ENCODE peak calls at places on chromosomes 1 and 21, in five cellular contexts. Q is left lung, G is body of pancreas, D is heart right ventricle, Z is HCT116. Y is an unnamed sample. For H3K27me3, the result is how much of the 10 kb centered on the place peaks cover.

GRCh38 chr1:205375816-205376545 is 19.3 kb upstream of the KLHDC8A start:
- DNase-seq in Z (peak), D (no peak), G (peak), Q (no peak), Y (peak)

GRCh38 chr1:109733235-109733634 is 7.6 kb downstream of the GSTM3 start:
- DNase-seq in D (no peak), G (no peak), Z (no peak), Q (no peak), Y (no peak)

GRCh38 chr1:43549921-43550597 is 19.4 kb downstream of the PTPRF start:
- DNase-seq in Z (peak), D (no peak), Q (peak), G (peak), Y (peak)

GRCh38 chr1:22341791-22342605 is 109.7 kb upstream of the ZBTB40 start:
- DNase-seq in G (peak), Z (no peak), D (no peak), Q (no peak), Y (no peak)

GRCh38 chr21:33380483-33380998 is 22.7 kb upstream of the IFNGR2 start:
- DNase-seq in Z (peak), D (peak), G (peak), Q (peak), Y (peak)

GRCh38 chr21:46660505-46660904 is 25.0 kb downstream of the PRMT2 start:
- DNase-seq in Q (no peak), Z (no peak), G (no peak), D (no peak), Y (no peak)

GRCh38 chr1:57066980-57067615 is 101.3 kb upstream of the C8B start:
- DNase-seq in Z (no peak), Q (no peak), G (no peak), D (no peak), Y (peak)

GRCh38 chr1:46522184-46522968 is 29.1 kb downstream of the KNCN start:
- DNase-seq in D (no peak), G (peak), Z (no peak), Q (peak), Y (no peak)

GRCh38 chr1:235138821-235139220 is 10.2 kb upstream of the TOMM20 start:
- DNase-seq in Z (no peak), D (no peak), G (no peak), Q (no peak), Y (no peak)

GRCh38 chr1:150829751-150830150 is 21.7 kb upstream of the CTSK start:
- DNase-seq in Z (no peak), G (no peak), Q (no peak), D (no peak), Y (no peak)

GRCh38 chr21:34204481-34205439 is 131.4 kb downstream of the MRPS6 start:
- DNase-seq in Z (no peak), G (no peak), D (no peak), Q (no peak), Y (no peak)

GRCh38 chr1:179353546-179353945 is 12.2 kb upstream of the AXDND1 start:
- DNase-seq in D (peak), G (no peak), Z (no peak), Q (no peak), Y (no peak)

GRCh38 chr21:41453198-41453597 is 27.2 kb downstream of the MX1 start:
- DNase-seq in D (no peak), Z (no peak), G (no peak), Q (no peak), Y (no peak)

GRCh38 chr1:3460653-3461237 is 6.3 kb downstream of the ARHGEF16 start:
- DNase-seq in Z (no peak), G (no peak), Q (peak), D (no peak), Y (peak)

GRCh38 chr1:204212715-204213114 is 1.1 kb downstream of the GOLT1A start:
- DNase-seq in Z (no peak), D (no peak), Q (no peak), G (no peak), Y (no peak)

GRCh38 chr1:204216236-204216635 is 2.4 kb upstream of the GOLT1A start:
- DNase-seq in Q (no peak), G (no peak), Z (no peak), D (no peak), Y (no peak)

GRCh38 chr1:204211021-204211420 is 2.8 kb downstream of the GOLT1A start:
- DNase-seq in Q (no peak), Z (no peak), D (no peak), G (no peak), Y (no peak)

GRCh38 chr1:204216880-204217647 is 3.3 kb upstream of the GOLT1A start:
- DNase-seq in Z (no peak), D (no peak), G (no peak), Q (no peak), Y (no peak)

GRCh38 chr1:204213668-204214662 is at the start of gene GOLT1A:
- DNase-seq in Q (peak), D (peak), G (peak), Z (peak), Y (peak)
- H3K4me3 ChIP-seq in Q (peak), D (peak), G (no peak), Z (peak), Y (peak)

GRCh38 chr1:165490175-165490574 is 45.2 kb upstream of the RXRG start:
- DNase-seq in Z (no peak), D (peak), Q (no peak), G (no peak), Y (no peak)
- H3K27me3 ChIP-seq in Z (under half), D (under half), Q (under half), G (under half), Y (under half)

DNA sequence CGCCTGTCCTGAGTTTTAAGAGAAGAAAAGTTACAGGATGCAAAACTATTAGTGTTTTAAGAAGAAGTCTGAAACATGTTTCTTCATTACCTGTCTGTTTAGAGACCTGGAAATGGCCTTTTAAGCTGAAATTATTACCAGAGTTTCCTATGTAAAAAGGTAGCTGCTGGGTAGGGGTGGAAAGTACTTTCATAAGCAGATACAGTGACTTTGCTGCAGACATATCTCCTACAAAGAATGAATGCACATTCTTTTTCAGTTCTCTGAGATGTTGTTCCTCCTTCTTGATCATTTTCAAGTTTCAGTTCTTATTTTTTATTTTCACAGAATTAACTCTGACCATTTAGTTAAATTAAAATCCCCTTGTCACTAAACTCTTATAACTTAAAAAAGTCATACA is 1329.6 kb downstream of the KCNT2 start:
- DNase-seq in G (no peak), Z (no peak), Q (no peak), D (no peak), Y (no peak)
- TF ChIP-seq CTCF in G (no peak), Z (no peak), Q (no peak), D (no peak), Y (no peak)

GRCh38 chr1:16145030-16145987 is 10.6 kb downstream of the EPHA2 start:
- DNase-seq in Q (peak), G (peak), Z (peak), D (peak), Y (peak)
- H3K4me3 ChIP-seq in Q (peak), G (no peak), Z (peak), D (peak), Y (no peak)